ENCODE peak calls at places on chromosomes 12 and 14, in seven cellular contexts. R, B, H, O, Z, L and T are unnamed samples.

GRCh38 chr12:7555752-7556151 is 52.2 kb upstream of the CD163 start:
- DNase-seq in R (no peak), B (no peak), H (no peak), O (no peak), Z (no peak), L (no peak), T (no peak)

GRCh38 chr12:90809941-90810340 is 145.0 kb downstream of the CCER1 start:
- DNase-seq in R (no peak), B (no peak), H (no peak), O (no peak), Z (no peak), L (no peak), T (no peak)

GRCh38 chr12:132284618-132285310 is 44.6 kb downstream of the GALNT9 start:
- DNase-seq in R (no peak), B (no peak), H (no peak), O (no peak), Z (no peak), L (no peak), T (no peak)

GRCh38 chr12:100414756-100415155 is 57.9 kb downstream of the SLC17A8 start:
- DNase-seq in R (no peak), B (peak), H (no peak), O (no peak), Z (no peak), L (no peak), T (no peak)

GRCh38 chr12:18443768-18444437 is 182.6 kb downstream of the PIK3C2G start:
- DNase-seq in R (no peak), B (no peak), H (no peak), O (no peak), Z (no peak), L (no peak), T (no peak)

GRCh38 chr12:88247241-88247643 is 105.1 kb downstream of the TMTC3 start:
- DNase-seq in R (no peak), B (no peak), H (no peak), O (no peak), Z (no peak), L (no peak), T (no peak)

GRCh38 chr14:67623114-67623513 is 3.4 kb downstream of the ARG2 start:
- DNase-seq in R (no peak), B (no peak), H (no peak), O (no peak), Z (no peak), L (no peak), T (no peak)

GRCh38 chr12:110080410-110080809 is 32.1 kb upstream of the C12orf76 start:
- DNase-seq in R (no peak), B (no peak), H (no peak), O (no peak), Z (peak), L (no peak), T (no peak)

GRCh38 chr12:99549651-99550050 is 97.9 kb upstream of the GARIN6 start:
- DNase-seq in R (no peak), B (no peak), H (no peak), O (no peak), Z (no peak), L (no peak), T (no peak)

GRCh38 chr12:1845427-1845826 is 25.1 kb downstream of the LRTM2 start:
- DNase-seq in R (no peak), B (no peak), H (no peak), O (no peak), Z (no peak), L (no peak), T (no peak)

GRCh38 chr12:14193623-14194022 is 171.9 kb upstream of the ATF7IP start:
- DNase-seq in R (no peak), B (peak), H (no peak), O (no peak), Z (no peak), L (peak), T (peak)

GRCh38 chr14:49483266-49483665 is 102.9 kb downstream of the RPS29 start:
- DNase-seq in R (no peak), B (no peak), H (no peak), O (no peak), Z (no peak), L (no peak), T (no peak)

GRCh38 chr12:18101043-18101442 is 11.1 kb upstream of the RERGL start:
- DNase-seq in R (no peak), B (no peak), H (no peak), O (no peak), Z (no peak), L (no peak), T (no peak)

GRCh38 chr12:20409639-20410038 is 41.3 kb downstream of the PDE3A start:
- DNase-seq in R (no peak), B (no peak), H (no peak), O (no peak), Z (no peak), L (no peak), T (no peak)